ENCODE peak calls at places on chromosomes 3 and 15, in eight cellular contexts. R is stomach, E is HCEC 1CT, G is tibial artery, D is GM04504, O is foreskin fibroblast, A is fibroblast of mammary gland, S is posterior vena cava. W is an unnamed sample.

GRCh38 chr3:69411331-69411730 is 25.4 kb upstream of the FRMD4B start:
- DNase-seq in R (no peak), E (peak; percentile 54), G (no peak), D (peak; percentile 27), O (peak; percentile 80), A (peak; percentile 68), S (no peak), W (no peak)

GRCh38 chr3:179921500-179921899 is 115.2 kb downstream of the PEX5L start:
- DNase-seq in R (no peak), E (no peak), G (no peak), D (no peak), O (no peak), A (no peak), S (no peak), W (no peak)

GRCh38 chr15:39084683-39085530 is 496.0 kb upstream of the THBS1 start:
- DNase-seq in R (no peak), E (peak; percentile 64), G (no peak), D (peak; percentile 83), O (peak; percentile 88), A (peak; percentile 79), S (no peak), W (peak; percentile 65)

GRCh38 chr3:38717603-38718240 is 68.2 kb upstream of the SCN5A start:
- DNase-seq in R (no peak), E (no peak), G (no peak), D (no peak), O (peak; percentile 6), A (no peak), S (no peak), W (no peak)

GRCh38 chr15:65887565-65887964 is 18.3 kb downstream of the RAB11A start:
- DNase-seq in R (no peak), E (no peak), G (no peak), D (no peak), O (no peak), A (no peak), S (no peak), W (no peak)

GRCh38 chr15:99312228-99312627 is 60.9 kb downstream of the LRRC28 start:
- DNase-seq in R (no peak), E (no peak), G (no peak), D (no peak), O (no peak), A (no peak), S (no peak), W (no peak)

GRCh38 chr3:142276780-142277179 is 51.4 kb upstream of the GK5 start:
- DNase-seq in R (no peak), E (peak; percentile 65), G (no peak), D (no peak), O (peak; percentile 72), A (peak; percentile 73), S (no peak), W (no peak)

GRCh38 chr3:173502983-173503568 is 105.5 kb downstream of the NLGN1 start:
- DNase-seq in R (no peak), E (no peak), G (no peak), D (peak; percentile 39), O (peak; percentile 29), A (peak; percentile 65), S (no peak), W (no peak)

GRCh38 chr3:26921054-26921453 is 298.5 kb downstream of the LRRC3B start:
- DNase-seq in R (no peak), E (no peak), G (no peak), D (no peak), O (no peak), A (no peak), S (no peak), W (no peak)

GRCh38 chr15:23753248-23753647 is 66.1 kb upstream of the NDN start:
- DNase-seq in R (no peak), E (no peak), G (no peak), D (no peak), O (no peak), A (no peak), S (no peak), W (no peak)

GRCh38 chr15:82040862-82041261 is 5.0 kb downstream of the MEX3B start:
- DNase-seq in R (no peak), E (no peak), G (no peak), D (no peak), O (no peak), A (no peak), S (no peak), W (no peak)

GRCh38 chr3:194225988-194226663 is 90.2 kb downstream of the HES1 start:
- DNase-seq in R (no peak), E (no peak), G (no peak), D (peak; percentile 17), O (peak; percentile 28), A (peak; percentile 19), S (no peak), W (no peak)

GRCh38 chr15:29126821-29127461 is 142.7 kb downstream of the NSMCE3 start:
- DNase-seq in R (no peak), E (no peak), G (no peak), D (no peak), O (no peak), A (no peak), S (no peak), W (no peak)

GRCh38 chr15:63107895-63108546 is 13.6 kb upstream of the LACTB start:
- DNase-seq in R (no peak), E (peak; percentile 100), G (peak; percentile 75), D (peak; percentile 100), O (peak; percentile 99), A (peak; percentile 100), S (peak; percentile 85), W (peak; percentile 59)

GRCh38 chr3:10263549-10264363 is 15.5 kb downstream of the TATDN2 start:
- DNase-seq in R (no peak), E (peak; percentile 23), G (no peak), D (no peak), O (peak; percentile 77), A (peak; percentile 55), S (peak; percentile 56), W (no peak)

GRCh38 chr15:85379403-85380131 is 836 bp upstream of the AKAP13 start:
- DNase-seq in R (no peak), E (no peak), G (no peak), D (no peak), O (peak; percentile 51), A (no peak), S (no peak), W (no peak)

GRCh38 chr3:98812851-98813374 is 49.8 kb downstream of the ST3GAL6 start:
- DNase-seq in R (peak; percentile 53), E (peak; percentile 53), G (no peak), D (no peak), O (no peak), A (peak; percentile 50), S (no peak), W (no peak)

GRCh38 chr3:132593950-132594328 is 3.1 kb upstream of the ACKR4 start:
- DNase-seq in R (no peak), E (peak; percentile 91), G (no peak), D (peak; percentile 52), O (peak; percentile 88), A (peak; percentile 79), S (no peak), W (no peak)

GRCh38 chr3:98259707-98260106 is 4.3 kb upstream of the OR5H6 start:
- DNase-seq in R (no peak), E (no peak), G (no peak), D (no peak), O (no peak), A (no peak), S (no peak), W (no peak)

GRCh38 chr3:67635806-67636205 is 18.6 kb downstream of the SUCLG2 start:
- DNase-seq in R (no peak), E (peak; percentile 53), G (no peak), D (no peak), O (peak; percentile 40), A (peak; percentile 61), S (no peak), W (no peak)